ENCODE peak calls at places on chromosomes 6 and 20, in nine cellular contexts. L is fibroblast of the aortic adventitia; Y is GM06990; P is psoas muscle; H is OCI-LY7; B is body of pancreas; K is CD8-positive, alpha-beta T cell; F is spleen; S is fibroblast of mammary gland. A is an unnamed sample.
A peak's percentile ranks its signal among the peaks of the same experiment; 100 is the strongest.

GRCh38 chr6:4608361-4609115 is 167.7 kb upstream of the CDYL start:
- DNase-seq in H (no peak), B (no peak), P (peak; percentile 60), F (no peak), L (no peak), S (no peak), Y (no peak), K (no peak), A (no peak)

GRCh38 chr6:35750557-35750956 is 13.7 kb downstream of the ARMC12 start:
- DNase-seq in K (no peak), F (no peak), P (no peak), B (no peak), L (no peak), S (no peak), H (no peak), Y (no peak), A (no peak)

GRCh38 chr6:79801362-79801761 is 146.0 kb downstream of the ELOVL4 start:
- DNase-seq in K (no peak), H (no peak), B (no peak), P (no peak), S (no peak), L (no peak), F (no peak), Y (no peak), A (no peak)

GRCh38 chr6:57172136-57173055 is at the start of gene BAG2:
- DNase-seq in F (peak; percentile 96), H (peak; percentile 96), K (peak; percentile 80), Y (peak; percentile 96), B (peak; percentile 78), S (peak; percentile 89), L (peak; percentile 87), P (peak; percentile 90), A (peak; percentile 26)

GRCh38 chr6:144912474-144912873 is 627.3 kb downstream of the UTRN start:
- DNase-seq in F (no peak), L (peak; percentile 77), Y (no peak), P (no peak), S (peak; percentile 91), B (no peak), K (no peak), H (no peak), A (no peak)

GRCh38 chr6:69813508-69813907 is 16.7 kb upstream of the LMBRD1 start:
- DNase-seq in Y (no peak), B (no peak), S (no peak), K (no peak), H (peak; percentile 38), P (no peak), L (no peak), F (no peak), A (no peak)

GRCh38 chr6:43921039-43921438 is 151.0 kb downstream of the VEGFA start:
- DNase-seq in K (no peak), F (peak; percentile 41), P (no peak), Y (no peak), H (no peak), B (no peak), S (no peak), L (no peak), A (no peak)

GRCh38 chr6:68572525-68572924 is 62.6 kb upstream of the ADGRB3 start:
- DNase-seq in H (peak; percentile 60), L (no peak), Y (no peak), P (no peak), B (no peak), F (no peak), K (no peak), S (peak; percentile 12), A (peak; percentile 4)

GRCh38 chr20:8399963-8400362 is 267.9 kb downstream of the PLCB1 start:
- DNase-seq in F (no peak), B (no peak), P (no peak), S (no peak), K (no peak), L (no peak), Y (peak; percentile 66), H (peak; percentile 93), A (no peak)

GRCh38 chr20:8394308-8394945 is 262.4 kb downstream of the PLCB1 start:
- DNase-seq in H (peak; percentile 29), P (no peak), B (no peak), F (no peak), L (peak; percentile 66), Y (no peak), S (peak; percentile 80), K (no peak), A (no peak)

GRCh38 chr20:8400461-8400860 is 268.4 kb downstream of the PLCB1 start:
- DNase-seq in H (no peak), F (no peak), S (no peak), P (no peak), K (no peak), Y (no peak), L (no peak), B (no peak), A (no peak)

GRCh38 chr20:8401491-8401890 is 269.4 kb downstream of the PLCB1 start:
- DNase-seq in K (no peak), H (no peak), L (no peak), B (no peak), P (no peak), Y (no peak), F (no peak), S (peak; percentile 16), A (no peak)

GRCh38 chr20:8398289-8399051 is 266.4 kb downstream of the PLCB1 start:
- DNase-seq in H (no peak), Y (no peak), L (no peak), S (no peak), K (no peak), B (no peak), P (no peak), F (no peak), A (no peak)
- TF ChIP-seq CTCF in H (peak; percentile 35), Y (no peak), L (no peak), S (peak; percentile 15), K (no peak), B (no peak), P (no peak), F (no peak), A (peak; percentile 5)

DNA sequence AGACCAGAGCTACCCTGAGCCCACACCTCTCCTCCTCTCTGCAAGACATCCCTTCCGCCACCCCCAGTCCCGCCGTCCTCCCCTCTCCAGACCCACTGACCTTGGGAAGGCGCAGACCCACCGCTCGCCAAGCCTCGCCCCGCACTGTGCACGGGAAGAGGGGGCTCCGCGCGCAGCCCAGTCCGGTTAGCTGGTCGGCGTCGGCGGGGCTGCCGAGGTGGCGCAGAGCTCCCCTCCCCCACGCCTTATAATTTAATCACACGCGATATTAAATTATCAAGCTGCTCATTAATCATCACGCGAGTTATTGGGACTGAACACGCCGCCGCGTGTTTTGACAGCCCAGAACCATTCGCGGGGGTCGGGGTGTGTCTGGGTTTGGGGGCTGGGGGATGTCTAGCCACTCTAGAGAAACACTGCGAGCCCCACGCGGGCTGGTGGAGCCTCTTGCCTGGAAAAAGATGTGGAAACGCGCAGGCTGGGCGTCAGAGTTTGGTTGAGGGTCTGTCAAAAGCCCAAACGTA is at the start of gene LINC00237:
- DNase-seq in H (no peak), Y (no peak), K (no peak), L (no peak), B (no peak), F (no peak), P (no peak), S (no peak), A (no peak)
- H3K4me3 ChIP-seq in H (no peak within 1 kb of the TSS), Y (no peak within 1 kb of the TSS), K (no peak within 1 kb of the TSS), L (no peak within 1 kb of the TSS), B (no peak within 1 kb of the TSS), F (no peak within 1 kb of the TSS), P (peak within 1 kb of the TSS; percentile 47), S (no peak within 1 kb of the TSS), A (no peak within 1 kb of the TSS)

GRCh38 chr20:50719328-50719727 is 12.1 kb upstream of the PARD6B start:
- DNase-seq in L (no peak), K (no peak), F (no peak), P (no peak), B (no peak), H (no peak), Y (no peak), S (no peak), A (no peak)

GRCh38 chr20:50722466-50723155 is 8.8 kb upstream of the PARD6B start:
- DNase-seq in L (no peak), S (no peak), K (no peak), F (no peak), B (no peak), H (no peak), P (no peak), Y (no peak), A (no peak)

GRCh38 chr20:50721881-50722281 is 9.5 kb upstream of the PARD6B start:
- DNase-seq in F (no peak), L (no peak), B (no peak), P (peak; percentile 65), K (no peak), S (peak; percentile 59), Y (no peak), H (no peak), A (no peak)

GRCh38 chr20:50717974-50718761 is 13.2 kb upstream of the PARD6B start:
- DNase-seq in H (no peak), F (no peak), Y (no peak), L (no peak), K (no peak), P (no peak), B (no peak), S (peak; percentile 46), A (no peak)

GRCh38 chr20:50720582-50720981 is 10.8 kb upstream of the PARD6B start:
- DNase-seq in B (no peak), Y (no peak), H (no peak), K (no peak), P (no peak), S (no peak), L (no peak), F (no peak), A (no peak)
- TF ChIP-seq CTCF in B (no peak), Y (no peak), H (no peak), K (no peak), P (no peak), S (peak; percentile 8), L (peak; percentile 1), F (no peak), A (peak; percentile 14)

GRCh38 chr6:100462990-100463684 is 1.6 kb downstream of the SIM1 start:
- DNase-seq in F (no peak), B (no peak), S (no peak), P (no peak), H (no peak), L (no peak), K (no peak), Y (no peak), A (no peak)
- H3K4me3 ChIP-seq in F (no peak overlapping the region), B (no peak overlapping the region), S (no peak overlapping the region), P (peak overlapping the region; percentile 84), H (no peak overlapping the region), L (no peak overlapping the region), K (no peak overlapping the region), Y (no peak overlapping the region), A (peak overlapping the region; percentile 69)

GRCh38 chr6:41442800-41443501 is 103.2 kb upstream of the FOXP4 start:
- DNase-seq in H (no peak), S (peak; percentile 61), K (no peak), L (no peak), F (no peak), Y (no peak), P (peak; percentile 63), B (peak; percentile 38), A (no peak)
- TF ChIP-seq CTCF in H (peak; percentile 49), S (peak; percentile 44), K (peak; percentile 34), L (peak; percentile 39), F (peak; percentile 42), Y (peak; percentile 49), P (peak; percentile 39), B (peak; percentile 12), A (peak; percentile 56)